ENCODE peak calls at places on chromosome 7, in eight cellular contexts. U is MM.1S; M is CD8-positive, alpha-beta T cell; L is heart right ventricle; O is right lobe of liver; J is cardiac muscle cell; G is astrocyte; K is IMR-90. H is an unnamed sample. For H3K27me3, the result is how much of the 10 kb centered on the place peaks cover.

GRCh38 chr7:76281706-76282343 is 20.6 kb upstream of the HSPB1 start:
- DNase-seq in M (no peak), K (no peak), G (no peak), J (no peak), U (no peak), O (no peak), L (no peak), H (no peak)

GRCh38 chr7:83663131-83663530 is 14.2 kb upstream of the SEMA3E start:
- DNase-seq in O (no peak), G (no peak), U (no peak), J (no peak), M (no peak), K (no peak), L (no peak), H (no peak)

GRCh38 chr7:158145370-158145769 is 442.3 kb downstream of the PTPRN2 start:
- DNase-seq in U (no peak), L (no peak), J (no peak), K (no peak), M (no peak), O (no peak), G (no peak), H (no peak)

GRCh38 chr7:83325083-83325482 is 162.4 kb upstream of the PCLO start:
- DNase-seq in J (no peak), M (no peak), K (no peak), U (no peak), G (no peak), L (no peak), O (no peak), H (no peak)

GRCh38 chr7:149753370-149754233 is 19.8 kb downstream of the ZNF467 start:
- DNase-seq in M (no peak), L (peak), O (no peak), U (no peak), J (peak), K (peak), G (peak), H (no peak)

GRCh38 chr7:133434246-133434865 is 181.5 kb downstream of the EXOC4 start:
- DNase-seq in U (peak), J (peak), G (peak), K (peak), L (no peak), M (no peak), O (no peak), H (no peak)

GRCh38 chr7:96481831-96482230 is 159.9 kb upstream of the SLC25A13 start:
- DNase-seq in G (no peak), J (no peak), O (no peak), M (no peak), K (peak), L (no peak), U (no peak), H (no peak)

GRCh38 chr7:157411580-157411979 is 74.8 kb downstream of the DNAJB6 start:
- DNase-seq in K (no peak), L (no peak), G (no peak), M (peak), U (no peak), J (no peak), O (no peak), H (no peak)

GRCh38 chr7:2022021-2022409 is 210.7 kb downstream of the MAD1L1 start:
- DNase-seq in L (no peak), G (no peak), M (no peak), J (no peak), O (peak), K (no peak), U (no peak), H (peak)

GRCh38 chr7:50362712-50363282 is 58.3 kb downstream of the IKZF1 start:
- DNase-seq in G (no peak), U (no peak), O (no peak), M (peak), J (no peak), L (no peak), K (no peak), H (no peak)

GRCh38 chr7:41280491-41280890 is 422.4 kb downstream of the INHBA start:
- DNase-seq in J (no peak), L (no peak), M (no peak), G (no peak), O (no peak), U (no peak), K (no peak), H (no peak)

GRCh38 chr7:107332488-107333269 is 137.2 kb upstream of the GPR22 start:
- DNase-seq in L (no peak), G (no peak), M (no peak), K (no peak), O (no peak), J (no peak), U (peak), H (no peak)

GRCh38 chr7:135888740-135889139 is 88.4 kb downstream of the MTPN start:
- DNase-seq in G (no peak), J (no peak), O (no peak), K (no peak), U (no peak), M (no peak), L (no peak), H (no peak)

GRCh38 chr7:76185187-76185915 is 16.3 kb upstream of the SRRM3 start:
- DNase-seq in K (no peak), G (no peak), J (no peak), U (no peak), L (no peak), M (no peak), O (no peak), H (no peak)

GRCh38 chr7:111026301-111026700 is 64.6 kb upstream of the LRRN3 start:
- DNase-seq in J (no peak), G (no peak), K (no peak), L (no peak), O (no peak), U (no peak), M (no peak), H (no peak)

GRCh38 chr7:33055147-33055546 is 7.4 kb downstream of the NT5C3A start:
- DNase-seq in M (no peak), K (no peak), J (no peak), L (no peak), U (no peak), G (no peak), O (no peak), H (no peak)

GRCh38 chr7:29310625-29311024 is 116.0 kb downstream of the CHN2 start:
- DNase-seq in U (no peak), G (no peak), L (no peak), K (no peak), M (no peak), J (no peak), O (no peak), H (no peak)

GRCh38 chr7:29308424-29308823 is 113.8 kb downstream of the CHN2 start:
- DNase-seq in M (no peak), L (no peak), U (no peak), J (no peak), G (no peak), K (no peak), O (no peak), H (no peak)

GRCh38 chr7:29306276-29307036 is 111.9 kb downstream of the CHN2 start:
- DNase-seq in U (no peak), J (no peak), L (no peak), K (no peak), G (no peak), M (no peak), O (no peak), H (no peak)

GRCh38 chr7:29311314-29311713 is 116.7 kb downstream of the CHN2 start:
- DNase-seq in J (no peak), O (no peak), M (no peak), L (no peak), U (no peak), G (no peak), K (no peak), H (no peak)

DNA sequence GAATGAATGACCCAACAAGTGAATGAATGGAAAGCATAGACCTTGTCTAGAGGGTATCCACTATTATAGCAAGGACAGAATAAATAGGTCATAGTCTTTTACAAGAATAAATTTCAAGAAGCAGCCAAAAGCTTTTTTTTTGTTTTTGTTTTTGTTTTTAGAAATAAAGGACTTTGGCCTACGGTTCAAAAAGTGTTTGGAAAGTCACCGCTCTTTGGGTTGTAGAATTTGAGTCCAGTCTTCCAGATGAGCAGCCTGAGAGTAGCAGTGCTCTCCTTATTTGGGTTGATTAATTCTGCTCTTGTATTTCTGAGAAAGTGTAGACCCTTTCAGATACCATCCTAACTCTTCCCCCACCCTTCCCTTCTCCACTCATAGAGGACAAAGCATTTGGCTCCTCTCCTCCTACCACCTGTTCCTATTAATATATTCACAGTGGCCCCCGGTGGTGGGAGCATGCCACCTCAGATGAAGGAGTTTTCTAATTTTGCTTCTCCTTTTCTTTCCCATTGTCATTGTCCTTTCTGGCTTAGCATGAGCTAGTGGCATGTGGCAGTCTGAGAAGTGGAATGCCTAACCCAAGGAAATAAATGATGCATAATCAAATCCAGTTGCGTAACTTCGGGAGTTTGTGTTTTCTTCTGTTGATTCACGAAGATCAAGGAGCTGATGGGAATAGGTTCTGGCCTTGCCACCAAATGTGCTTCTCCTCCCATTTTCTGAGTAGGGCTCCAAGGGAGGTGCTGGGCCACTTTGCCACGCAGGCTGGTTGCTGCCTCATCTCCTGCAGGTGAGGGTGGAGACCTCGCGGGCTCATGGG is 114.7 kb downstream of the CHN2 start:
- DNase-seq in L (no peak), K (no peak), G (no peak), J (peak), M (no peak), U (no peak), O (no peak), H (no peak)
- TF ChIP-seq CTCF in L (no peak), K (no peak), G (peak), J (peak), M (no peak), U (no peak), O (peak), H (no peak)

GRCh38 chr7:35355911-35356310 is 102.0 kb upstream of the TBX20 start:
- DNase-seq in J (no peak), K (no peak), G (no peak), U (no peak), O (no peak), L (no peak), M (no peak), H (no peak)
- H3K4me3 ChIP-seq in J (no peak), K (no peak), G (no peak), U (no peak), O (no peak), L (no peak), M (no peak), H (no peak)

GRCh38 chr7:31096198-31096881 is 44.2 kb downstream of the ADCYAP1R1 start:
- DNase-seq in G (no peak), J (no peak), U (no peak), O (no peak), M (no peak), L (no peak), K (no peak), H (peak)
- H3K27me3 ChIP-seq in G (under half), J (under half), U (under half), O (under half), M (under half), L (under half), K (under half), H (under half)

GRCh38 chr7:80830000-80830399 is 88.9 kb downstream of the SEMA3C start:
- DNase-seq in M (no peak), K (no peak), O (no peak), L (no peak), J (no peak), U (peak), G (no peak), H (no peak)

GRCh38 chr7:80833289-80834104 is 85.4 kb downstream of the SEMA3C start:
- DNase-seq in J (no peak), M (no peak), G (peak), K (peak), L (no peak), U (no peak), O (no peak), H (no peak)

GRCh38 chr7:80831996-80832395 is 86.9 kb downstream of the SEMA3C start:
- DNase-seq in O (no peak), M (no peak), J (no peak), U (no peak), L (no peak), G (no peak), K (peak), H (no peak)

GRCh38 chr7:80829527-80829926 is 89.3 kb downstream of the SEMA3C start:
- DNase-seq in L (no peak), O (no peak), J (no peak), G (peak), M (no peak), K (no peak), U (no peak), H (no peak)

GRCh38 chr7:80830584-80831319 is 88.1 kb downstream of the SEMA3C start:
- DNase-seq in G (peak), M (no peak), J (peak), L (no peak), K (peak), O (no peak), U (no peak), H (no peak)
- TF ChIP-seq CTCF in G (no peak), M (no peak), J (no peak), L (no peak), K (no peak), O (no peak), U (no peak), H (no peak)

DNA sequence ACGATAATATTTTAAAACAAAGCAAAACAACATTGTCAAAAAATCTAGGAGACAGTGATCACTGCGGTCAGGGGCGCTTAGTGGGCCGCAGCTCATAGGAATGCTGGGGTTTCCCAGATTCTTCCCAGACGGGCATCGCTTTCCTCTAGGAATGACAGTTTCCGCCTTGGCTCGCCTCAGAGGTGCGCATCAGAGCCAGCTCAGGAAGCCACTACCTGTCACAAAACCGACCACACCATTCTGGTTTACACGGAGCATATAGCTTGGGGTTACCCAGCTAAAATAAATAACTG is 292.6 kb upstream of the NFE2L3 start:
- DNase-seq in G (no peak), J (no peak), M (no peak), U (no peak), K (no peak), O (no peak), L (no peak), H (no peak)
- H3K4me3 ChIP-seq in G (no peak), J (no peak), M (no peak), U (no peak), K (no peak), O (no peak), L (no peak), H (no peak)

GRCh38 chr7:100969066-100969615 is at the start of gene MUC12:
- DNase-seq in U (no peak), M (no peak), L (no peak), J (no peak), G (no peak), K (no peak), O (no peak), H (no peak)
- H3K27me3 ChIP-seq in U (half or more), M (under half), L (under half), J (half or more), G (under half), K (half or more), O (under half), H (half or more)

H was measured in upper lobe of right lung.